ENCODE peak calls at places on chromosomes 16 and 17, in eight cellular contexts. Q is lung, F is adipocyte, E is H9, X is A549, H is nucleus accumbens, W is colonic mucosa, Z is foreskin fibroblast. D is an unnamed sample.

GRCh38 chr17:75181608-75182318 is 996 bp downstream of the SUMO2 start:
- DNase-seq in Q (no peak), F (peak), E (no peak), X (no peak), H (peak), W (peak), Z (no peak), D (peak)

GRCh38 chr17:40967581-40967980 is 833 bp upstream of the KRT39 start:
- DNase-seq in Q (no peak), F (no peak), E (no peak), X (no peak), H (no peak), W (no peak), Z (no peak), D (no peak)

GRCh38 chr17:17298108-17298507 is 5.1 kb upstream of the NT5M start:
- DNase-seq in Q (no peak), F (peak), E (no peak), X (no peak), H (no peak), W (no peak), Z (peak), D (peak)

GRCh38 chr17:42132941-42133340 is 10.3 kb downstream of the HSPB9 start:
- DNase-seq in Q (peak), F (peak), E (no peak), X (no peak), H (peak), W (peak), Z (peak), D (peak)

GRCh38 chr17:57464191-57464864 is 208.0 kb downstream of the MSI2 start:
- DNase-seq in Q (no peak), F (no peak), E (no peak), X (no peak), H (no peak), W (no peak), Z (no peak), D (no peak)

GRCh38 chr17:79364695-79365094 is 246.2 kb downstream of the RBFOX3 start:
- DNase-seq in Q (no peak), F (no peak), E (no peak), X (no peak), H (no peak), W (no peak), Z (no peak), D (no peak)

GRCh38 chr17:59565959-59566324 is 532 bp downstream of the DHX40 start:
- DNase-seq in Q (peak), F (peak), E (peak), X (peak), H (peak), W (peak), Z (peak), D (peak)

GRCh38 chr16:30615358-30616076 is 5.3 kb upstream of the ZNF689 start:
- DNase-seq in Q (peak), F (peak), E (peak), X (peak), H (no peak), W (peak), Z (no peak), D (peak)

GRCh38 chr17:49216953-49217650 is 6.6 kb downstream of the ABI3 start:
- DNase-seq in Q (peak), F (no peak), E (no peak), X (no peak), H (peak), W (peak), Z (no peak), D (no peak)

GRCh38 chr16:87042551-87043272 is 274.5 kb downstream of the C16orf95 start:
- DNase-seq in Q (no peak), F (no peak), E (no peak), X (no peak), H (no peak), W (no peak), Z (no peak), D (no peak)

GRCh38 chr16:2819939-2820835 is 3.1 kb downstream of the PRSS21 start:
- DNase-seq in Q (no peak), F (no peak), E (no peak), X (no peak), H (no peak), W (no peak), Z (no peak), D (no peak)

GRCh38 chr17:15516150-15516549 is 47.1 kb downstream of the TVP23C start:
- DNase-seq in Q (no peak), F (no peak), E (no peak), X (no peak), H (no peak), W (no peak), Z (peak), D (peak)

GRCh38 chr17:8941980-8942617 is 23.4 kb downstream of the PIK3R5 start:
- DNase-seq in Q (no peak), F (no peak), E (peak), X (no peak), H (no peak), W (no peak), Z (no peak), D (no peak)

GRCh38 chr16:86951831-86952598 is 365.2 kb downstream of the C16orf95 start:
- DNase-seq in Q (no peak), F (peak), E (no peak), X (peak), H (no peak), W (no peak), Z (peak), D (peak)

GRCh38 chr17:29039764-29040598 is 3.0 kb upstream of the PIPOX start:
- DNase-seq in Q (no peak), F (peak), E (no peak), X (no peak), H (no peak), W (no peak), Z (peak), D (peak)

GRCh38 chr17:48241131-48241591 is 133.6 kb downstream of the SNX11 start:
- DNase-seq in Q (peak), F (peak), E (no peak), X (peak), H (peak), W (no peak), Z (peak), D (peak)

GRCh38 chr16:70341600-70341999 is 5.1 kb upstream of the DDX19A start:
- DNase-seq in Q (no peak), F (no peak), E (peak), X (no peak), H (no peak), W (no peak), Z (no peak), D (no peak)

GRCh38 chr17:16449121-16449570 is 33.8 kb downstream of the TRPV2 start:
- DNase-seq in Q (no peak), F (no peak), E (no peak), X (no peak), H (no peak), W (no peak), Z (peak), D (peak)

GRCh38 chr17:41212524-41213169 is 13.8 kb upstream of the KRTAP9-2 start:
- DNase-seq in Q (no peak), F (no peak), E (no peak), X (peak), H (no peak), W (no peak), Z (no peak), D (no peak)

D was measured in HCEC 1CT.